ENCODE peak calls at places on chromosomes 6 and 20, in seven cellular contexts. E is GM23338, T is HCT116, W is SK-N-SH, F is OCI-LY7, P is GM23248, Y is MM.1S. X is an unnamed sample. For H3K9me2, the result is how much of the 10 kb centered on the place peaks cover.

GRCh38 chr6:123380257-123380656 is 256.5 kb downstream of the TRDN start:
- DNase-seq in P (peak), T (no peak), Y (peak), F (peak), W (peak), E (peak), X (peak)

GRCh38 chr20:40279390-40279789 is 409.6 kb downstream of the MAFB start:
- DNase-seq in W (peak), T (no peak), Y (no peak), F (no peak), E (no peak), P (peak), X (no peak)

GRCh38 chr6:87914637-87915395 is 132.8 kb upstream of the SPACA1 start:
- DNase-seq in W (no peak), P (peak), F (peak), Y (peak), E (no peak), T (no peak), X (peak)

GRCh38 chr20:33676121-33676520 is 1.9 kb upstream of the NECAB3 start:
- DNase-seq in W (no peak), E (no peak), Y (peak), T (no peak), P (no peak), F (no peak), X (no peak)

GRCh38 chr6:8556370-8557018 is 121.1 kb upstream of the SLC35B3 start:
- DNase-seq in Y (no peak), W (no peak), P (peak), T (peak), E (no peak), F (no peak), X (peak)

GRCh38 chr6:23420659-23421350 is 705.2 kb upstream of the NRSN1 start:
- DNase-seq in E (no peak), F (no peak), W (no peak), Y (no peak), P (no peak), T (no peak), X (peak)

GRCh38 chr20:37095108-37095608 is 639 bp downstream of the RBL1 start:
- DNase-seq in P (peak), F (peak), W (peak), E (no peak), Y (peak), T (no peak), X (no peak)

GRCh38 chr6:90637321-90637720 is 50.4 kb upstream of the MAP3K7 start:
- DNase-seq in P (no peak), T (no peak), W (no peak), F (no peak), Y (no peak), E (peak), X (no peak)

GRCh38 chr20:47888351-47888750 is 103.1 kb upstream of the SULF2 start:
- DNase-seq in W (no peak), Y (no peak), F (no peak), E (no peak), T (no peak), P (no peak), X (no peak)

GRCh38 chr6:37607949-37608348 is 89.7 kb downstream of the MDGA1 start:
- DNase-seq in T (no peak), P (peak), Y (no peak), F (no peak), E (peak), W (peak), X (peak)

GRCh38 chr6:87817226-87817625 is 115.2 kb upstream of the AKIRIN2 start:
- DNase-seq in P (peak), E (no peak), Y (no peak), T (no peak), F (no peak), W (no peak), X (no peak)

GRCh38 chr20:10637563-10637962 is 36.2 kb downstream of the JAG1 start:
- DNase-seq in Y (no peak), T (no peak), F (no peak), E (peak), W (no peak), P (no peak), X (no peak)

GRCh38 chr20:42179768-42180167 is 561.6 kb upstream of the CHD6 start:
- DNase-seq in P (peak), E (peak), Y (peak), F (no peak), W (no peak), T (no peak), X (peak)

GRCh38 chr6:43247115-43247999 is 4.1 kb downstream of the TTBK1 start:
- DNase-seq in T (peak), E (peak), F (peak), P (peak), Y (peak), W (peak), X (peak)

GRCh38 chr6:52595000-52595795 is 18.3 kb upstream of the TRAM2 start:
- DNase-seq in F (peak), P (peak), Y (no peak), W (peak), T (no peak), E (peak), X (peak)

GRCh38 chr6:20399518-20399917 is 2.2 kb upstream of the E2F3 start:
- DNase-seq in Y (no peak), P (no peak), E (no peak), T (no peak), F (no peak), W (no peak), X (no peak)

GRCh38 chr20:60302875-60303274 is 344.7 kb downstream of the CDH26 start:
- DNase-seq in T (no peak), E (no peak), P (no peak), Y (no peak), F (no peak), W (no peak), X (no peak)

GRCh38 chr20:58374027-58374850 is 14.8 kb upstream of the VAPB start:
- DNase-seq in Y (no peak), E (peak), F (no peak), T (no peak), P (no peak), W (no peak), X (no peak)

GRCh38 chr6:26249959-26250805 is 114.8 kb upstream of the BTN3A2 start:
- DNase-seq in W (peak), E (peak), T (no peak), F (no peak), P (peak), Y (peak), X (peak)

GRCh38 chr6:15713325-15713724 is 50.5 kb upstream of the DTNBP1 start:
- DNase-seq in W (no peak), T (no peak), P (no peak), Y (no peak), E (peak), F (no peak), X (no peak)

GRCh38 chr20:13671500-13672288 is 33.0 kb upstream of the TASP1 start:
- DNase-seq in W (no peak), F (no peak), E (no peak), Y (no peak), T (no peak), P (peak), X (peak)

GRCh38 chr20:59317332-59317731 is 16.9 kb downstream of the EDN3 start:
- DNase-seq in T (no peak), F (no peak), W (no peak), E (no peak), Y (no peak), P (no peak), X (no peak)

GRCh38 chr6:42333622-42334021 is 116.0 kb upstream of the MRPS10 start:
- DNase-seq in F (no peak), T (no peak), Y (no peak), W (no peak), P (no peak), E (no peak), X (no peak)

GRCh38 chr6:166275714-166276166 is 32.5 kb downstream of the PRR18 start:
- DNase-seq in F (peak), W (peak), T (no peak), P (peak), Y (peak), E (peak), X (peak)

GRCh38 chr20:14334306-14334930 is 3.0 kb downstream of the FLRT3 start:
- DNase-seq in T (no peak), Y (peak), W (peak), E (peak), P (peak), F (peak), X (peak)

GRCh38 chr20:23187759-23188158 is 101.6 kb upstream of the CD93 start:
- DNase-seq in Y (no peak), W (no peak), T (no peak), P (no peak), E (no peak), F (no peak), X (no peak)

GRCh38 chr20:18902181-18902725 is 88.7 kb downstream of the SCP2D1 start:
- DNase-seq in Y (no peak), P (no peak), F (no peak), E (no peak), W (no peak), T (no peak), X (peak)

GRCh38 chr6:48917233-48917632 is 545.8 kb downstream of the MMUT start:
- DNase-seq in T (no peak), E (peak), F (no peak), Y (no peak), P (no peak), W (no peak), X (no peak)

GRCh38 chr6:45951771-45952529 is 63.7 kb downstream of the CLIC5 start:
- DNase-seq in T (no peak), P (no peak), F (no peak), E (no peak), Y (no peak), W (no peak), X (no peak)

GRCh38 chr6:159540152-159540551 is 152.9 kb downstream of the SOD2 start:
- DNase-seq in E (peak), T (peak), Y (no peak), P (no peak), W (peak), F (peak), X (no peak)

GRCh38 chr6:84763397-84764331 is 734 bp downstream of the TBX18 start:
- DNase-seq in F (no peak), E (peak), Y (no peak), P (peak), T (peak), W (peak), X (no peak)

GRCh38 chr20:43205699-43206098 is 16.0 kb upstream of the PTPRT start:
- DNase-seq in T (no peak), F (no peak), E (no peak), Y (no peak), P (no peak), W (no peak), X (no peak)

GRCh38 chr6:41430875-41431274 is 95.5 kb downstream of the NCR2 start:
- DNase-seq in Y (no peak), W (no peak), F (no peak), E (no peak), T (peak), P (peak), X (peak)

GRCh38 chr6:107571354-107571753 is 81.4 kb downstream of the SOBP start:
- DNase-seq in T (no peak), F (no peak), E (no peak), W (no peak), P (no peak), Y (no peak), X (no peak)

GRCh38 chr20:62345681-62346370 is 21.3 kb downstream of the LAMA5 start:
- DNase-seq in P (no peak), W (no peak), Y (no peak), E (no peak), F (no peak), T (no peak), X (no peak)

GRCh38 chr6:18388942-18389341 is 1.8 kb downstream of the RNF144B start:
- DNase-seq in E (peak), F (peak), T (no peak), P (peak), Y (no peak), W (no peak), X (peak)

DNA sequence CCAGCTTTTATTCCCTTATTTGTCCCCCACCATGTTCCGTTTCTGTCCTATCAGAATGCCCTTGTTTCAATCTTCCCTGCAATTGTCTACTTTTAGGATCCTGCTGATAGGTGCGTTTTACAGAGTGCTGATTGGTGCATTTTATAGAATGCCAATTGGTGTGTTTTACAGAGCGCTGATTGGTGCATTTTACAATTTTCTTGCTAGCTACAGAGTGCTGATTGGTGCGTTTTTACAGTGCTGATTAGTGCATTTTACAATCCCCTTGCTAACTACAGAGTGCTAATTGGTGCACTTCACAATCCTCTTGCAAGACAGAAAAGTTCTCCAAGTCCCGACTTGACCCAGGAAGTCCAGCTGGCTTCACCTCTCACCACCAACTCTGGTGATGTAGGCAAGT is 161.6 kb upstream of the CDYL start:
- DNase-seq in W (no peak), E (no peak), T (no peak), F (no peak), Y (no peak), P (no peak), X (no peak)
- H3K9me2 ChIP-seq in W (under half), E (under half), T (under half), F (under half), Y (under half), P (under half), X (under half)

GRCh38 chr6:156060013-156060412 is 604.4 kb upstream of the NOX3 start:
- DNase-seq in T (no peak), E (no peak), P (no peak), Y (no peak), F (no peak), W (no peak), X (no peak)
- H3K4me3 ChIP-seq in T (no peak), E (no peak), P (no peak), Y (no peak), F (no peak), W (no peak), X (no peak)

GRCh38 chr6:151113641-151114040 is 126.1 kb upstream of the AKAP12 start:
- DNase-seq in W (no peak), E (no peak), Y (no peak), F (no peak), P (no peak), T (no peak), X (no peak)

GRCh38 chr6:151112130-151112529 is 127.6 kb upstream of the AKAP12 start:
- DNase-seq in P (no peak), T (no peak), F (no peak), W (peak), E (no peak), Y (no peak), X (no peak)

GRCh38 chr6:151108548-151108947 is 131.2 kb upstream of the AKAP12 start:
- DNase-seq in F (no peak), T (no peak), P (peak), W (no peak), Y (no peak), E (peak), X (no peak)

GRCh38 chr6:151109361-151109760 is 130.4 kb upstream of the AKAP12 start:
- DNase-seq in Y (no peak), W (no peak), E (no peak), F (no peak), P (no peak), T (no peak), X (no peak)

GRCh38 chr6:151111670-151112069 is 128.1 kb upstream of the AKAP12 start:
- DNase-seq in E (no peak), F (no peak), Y (no peak), W (peak), P (no peak), T (no peak), X (no peak)
- H3K9me2 ChIP-seq in E (under half), F (under half), Y (under half), W (under half), P (under half), T (under half), X (under half)

GRCh38 chr6:72262254-72262653 is 359.6 kb upstream of the KCNQ5 start:
- DNase-seq in T (no peak), E (no peak), Y (no peak), P (no peak), F (no peak), W (no peak), X (no peak)
- H3K4me3 ChIP-seq in T (no peak), E (no peak), Y (no peak), P (no peak), F (no peak), W (no peak), X (no peak)

X was measured in PC-3.